ENCODE peak calls at places on chromosomes 4 and X, in five cellular contexts. E, M, R, S and X are unnamed samples.

GRCh38 chr4:94453534-94453963 is 1.8 kb downstream of the PDLIM5 start:
- DNase-seq in E (no peak), M (peak; percentile 58), R (no peak), S (no peak), X (no peak)

GRCh38 chr4:163666335-163666888 is 171.9 kb downstream of the TMA16 start:
- DNase-seq in E (no peak), M (no peak), R (no peak), S (no peak), X (no peak)

GRCh38 chr4:108058685-108059440 is 69.2 kb downstream of the HADH start:
- DNase-seq in E (no peak), M (peak; percentile 27), R (peak; percentile 17), S (no peak), X (no peak)

GRCh38 chr4:53541577-53542206 is 49.6 kb downstream of the LNX1 start:
- DNase-seq in E (no peak), M (no peak), R (no peak), S (no peak), X (no peak)

GRCh38 chr4:2806392-2807355 is 13.8 kb downstream of the SH3BP2 start:
- DNase-seq in E (no peak), M (no peak), R (no peak), S (no peak), X (no peak)

GRCh38 chr4:133424611-133425010 is 275.5 kb downstream of the PCDH10 start:
- DNase-seq in E (no peak), M (no peak), R (no peak), S (no peak), X (no peak)

GRCh38 chrX:74421181-74422028 is at the start of gene SLC16A2:
- DNase-seq in E (peak; percentile 45), M (no peak), R (no peak), S (peak; percentile 60), X (no peak)

GRCh38 chr4:40575846-40576245 is 53.8 kb downstream of the RBM47 start:
- DNase-seq in E (no peak), M (no peak), R (no peak), S (no peak), X (no peak)

GRCh38 chr4:6771229-6771671 is 11.3 kb upstream of the KIAA0232 start:
- DNase-seq in E (no peak), M (no peak), R (no peak), S (no peak), X (no peak)

GRCh38 chr4:98745372-98745771 is 87.0 kb upstream of the TSPAN5 start:
- DNase-seq in E (no peak), M (peak; percentile 23), R (no peak), S (no peak), X (no peak)

GRCh38 chr4:3717241-3717640 is 48.9 kb upstream of the ADRA2C start:
- DNase-seq in E (no peak), M (no peak), R (no peak), S (no peak), X (no peak)

DNA sequence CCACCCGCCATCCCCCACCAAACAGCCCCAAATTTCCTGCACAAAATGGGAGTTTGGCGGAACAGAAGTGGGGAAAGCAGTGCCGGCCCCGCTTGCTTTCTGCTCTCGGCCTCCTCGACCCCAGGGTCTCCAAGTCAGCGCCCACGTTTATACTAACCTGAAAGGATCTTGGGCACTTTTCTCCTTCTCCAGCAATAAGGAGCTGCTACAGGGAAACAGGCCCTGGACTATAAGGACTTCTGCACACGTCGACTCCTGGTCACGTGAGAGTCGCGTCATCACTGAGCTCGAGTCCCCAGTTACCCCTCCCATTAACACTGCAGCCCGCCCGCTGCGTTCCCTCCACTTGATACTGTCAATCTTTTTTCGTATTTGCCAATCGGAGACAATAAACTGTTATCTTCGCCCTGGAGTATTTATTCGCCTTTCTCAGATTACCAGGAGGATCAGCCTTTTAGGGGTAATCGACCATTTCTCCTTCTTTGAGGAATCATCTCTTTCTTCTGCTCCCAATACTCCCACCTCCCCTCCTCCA is at the start of gene TCEAL8:
- DNase-seq in E (no peak), M (peak; percentile 53), R (peak; percentile 78), S (peak; percentile 61), X (no peak)
- TF ChIP-seq TAF1 in E (no peak), M (no peak), R (peak; percentile 39), S (peak; percentile 57), X (no peak)

GRCh38 chrX:71251456-71251973 is 2.4 kb downstream of the ZMYM3 start:
- DNase-seq in E (no peak), M (no peak), R (no peak), S (no peak), X (no peak)

GRCh38 chrX:71253253-71254091 is 468 bp downstream of the ZMYM3 start:
- DNase-seq in E (no peak), M (peak; percentile 13), R (peak; percentile 67), S (peak; percentile 78), X (peak; percentile 38)

GRCh38 chrX:71252221-71252620 is 1.7 kb downstream of the ZMYM3 start:
- DNase-seq in E (no peak), M (no peak), R (no peak), S (no peak), X (no peak)

GRCh38 chrX:71256051-71256450 is 2.1 kb upstream of the ZMYM3 start:
- DNase-seq in E (no peak), M (no peak), R (no peak), S (no peak), X (no peak)

DNA sequence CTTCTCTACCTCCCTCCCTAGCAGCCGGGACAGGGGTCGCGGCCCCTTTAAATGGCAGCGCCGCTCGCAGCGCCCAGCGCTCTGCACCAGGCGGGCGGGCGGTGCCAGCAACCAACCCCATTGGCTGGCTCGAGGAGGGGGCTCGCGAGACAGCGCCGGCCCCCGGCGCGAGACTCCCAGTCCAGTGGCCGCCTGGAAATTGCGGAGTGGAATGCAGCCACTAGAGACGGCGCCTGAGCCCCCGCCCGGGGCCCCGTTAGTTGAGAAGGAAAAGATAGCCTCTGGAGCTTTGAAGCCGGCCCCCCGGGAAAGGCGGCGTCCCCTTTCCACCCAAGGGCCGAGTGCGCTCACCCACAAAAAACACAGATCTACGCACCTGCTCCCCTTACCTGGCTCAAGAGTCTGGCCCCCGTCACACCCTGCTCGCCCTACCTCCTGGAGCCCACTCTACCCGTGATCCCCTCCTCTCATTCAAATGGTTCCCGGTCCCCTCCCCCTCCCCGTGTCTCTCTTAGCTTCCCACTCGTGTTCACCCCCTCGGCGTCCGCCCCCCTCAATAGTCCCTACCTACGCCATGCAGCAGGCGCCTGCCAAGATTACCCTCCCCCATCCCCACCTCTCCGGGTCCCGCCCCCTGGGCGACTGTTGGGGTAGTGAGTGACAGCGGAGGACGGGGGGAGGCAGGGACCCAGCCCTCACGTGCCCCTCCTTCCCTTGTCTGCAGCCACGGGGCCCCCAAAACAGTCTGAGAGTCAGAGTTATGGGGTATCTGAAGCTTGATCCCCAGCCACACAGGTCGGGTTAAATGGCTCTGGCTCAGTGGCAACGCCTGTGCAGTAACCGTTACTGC is at the start of gene ZMYM3:
- DNase-seq in E (peak; percentile 74), M (peak; percentile 67), R (peak; percentile 92), S (peak; percentile 61), X (peak; percentile 81)
- TF ChIP-seq POLR2A in E (peak; percentile 3), M (no peak), R (peak; percentile 25), S (no peak), X (peak; percentile 52)

GRCh38 chrX:41043950-41044349 is 41.3 kb upstream of the USP9X start:
- DNase-seq in E (no peak), M (no peak), R (no peak), S (no peak), X (no peak)

GRCh38 chrX:41050359-41050758 is 34.9 kb upstream of the USP9X start:
- DNase-seq in E (no peak), M (no peak), R (no peak), S (no peak), X (no peak)

GRCh38 chrX:41051303-41051702 is 33.9 kb upstream of the USP9X start:
- DNase-seq in E (no peak), M (no peak), R (no peak), S (no peak), X (no peak)

GRCh38 chrX:41045960-41046567 is 39.2 kb upstream of the USP9X start:
- DNase-seq in E (no peak), M (no peak), R (no peak), S (no peak), X (no peak)

DNA sequence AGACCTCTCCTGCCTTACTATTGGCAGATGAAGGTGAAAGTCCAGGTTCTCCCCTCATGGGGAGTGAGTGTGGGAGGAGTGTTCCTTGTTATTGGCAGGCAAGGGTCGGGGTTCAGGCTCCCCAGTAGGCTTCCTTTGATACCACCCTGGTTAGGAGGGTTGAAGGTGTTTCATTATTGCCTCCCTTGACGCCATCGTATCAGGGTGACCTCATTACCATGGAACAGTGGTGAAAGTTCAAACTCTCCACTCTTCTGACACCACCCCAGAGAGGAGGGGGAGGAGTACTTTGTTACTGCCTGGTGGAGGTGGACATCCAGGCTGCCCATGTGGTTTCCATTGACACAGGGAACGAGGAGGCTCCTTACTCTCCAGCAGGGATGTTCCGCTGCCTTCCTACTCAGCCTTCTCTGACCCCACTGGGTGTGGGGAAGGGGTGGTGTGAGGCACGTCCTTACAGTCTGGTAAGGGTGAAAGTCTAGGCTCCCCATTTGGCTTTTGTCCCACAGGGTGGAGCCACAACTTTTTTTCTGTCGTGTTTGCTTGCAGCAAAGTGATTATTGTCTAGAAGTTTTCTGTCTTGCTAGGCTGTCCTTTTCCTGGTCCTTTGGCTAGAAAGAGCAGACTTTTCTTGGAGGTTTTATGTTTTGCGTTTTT is 37.2 kb upstream of the USP9X start:
- DNase-seq in E (no peak), M (peak; percentile 29), R (peak; percentile 33), S (no peak), X (no peak)
- TF ChIP-seq POLR2AphosphoS5 in E (no peak), M (peak; percentile 42), R (no peak), S (no peak), X (no peak)

DNA sequence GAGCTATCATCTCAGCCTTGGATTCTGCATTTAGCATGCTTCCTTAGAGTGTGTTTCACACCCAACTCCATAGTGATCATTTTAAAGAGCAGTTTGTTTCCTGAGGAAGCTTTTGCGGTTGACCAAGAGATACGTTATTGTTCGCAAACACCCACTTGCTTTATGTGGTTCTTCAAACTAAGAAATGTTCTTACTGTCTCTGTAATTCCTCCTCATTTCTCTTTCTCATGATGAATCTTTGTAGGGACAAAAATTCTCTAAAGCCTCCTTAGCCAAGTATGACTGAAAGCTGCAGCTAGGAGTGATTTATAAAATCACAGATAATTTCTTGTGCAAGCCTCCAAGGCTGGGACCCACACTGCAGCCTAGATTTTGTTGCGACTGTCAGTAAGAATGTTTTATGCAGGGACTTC is 10.0 kb downstream of the TNIP3 start:
- DNase-seq in E (no peak), M (no peak), R (no peak), S (no peak), X (no peak)
- TF ChIP-seq TAF1 in E (no peak), M (no peak), R (no peak), S (no peak), X (no peak)

GRCh38 chr4:128811571-128812359 is 2.3 kb downstream of the JADE1 start:
- DNase-seq in E (peak; percentile 59), M (peak; percentile 84), R (peak; percentile 69), S (peak; percentile 86), X (peak; percentile 65)
- TF ChIP-seq POLR2A in E (peak; percentile 63), M (peak; percentile 76), R (peak; percentile 79), S (peak; percentile 37), X (peak; percentile 75)

GRCh38 chr4:71659979-71660378 is 123.9 kb downstream of the GC start:
- DNase-seq in E (no peak), M (no peak), R (no peak), S (no peak), X (no peak)

GRCh38 chr4:71663780-71664179 is 120.1 kb downstream of the GC start:
- DNase-seq in E (no peak), M (no peak), R (no peak), S (no peak), X (no peak)

GRCh38 chr4:71669291-71669690 is 114.6 kb downstream of the GC start:
- DNase-seq in E (no peak), M (no peak), R (no peak), S (no peak), X (no peak)

GRCh38 chr4:71664366-71664765 is 119.5 kb downstream of the GC start:
- DNase-seq in E (no peak), M (no peak), R (no peak), S (no peak), X (no peak)
- TF ChIP-seq POLR2AphosphoS5 in E (no peak), M (no peak), R (no peak), S (no peak), X (no peak)